ENCODE peak calls at places on chromosome 5, in eight cellular contexts. R is IMR-90, S is PC-3, J is SK-N-SH, X is hepatocyte, W is GM12878, P is neural progenitor cell, B is GM23338. V is an unnamed sample.

GRCh38 chr5:120614512-120614911 is 150.4 kb downstream of the PRR16 start:
- DNase-seq in R (peak; percentile 70), S (no peak), J (no peak), X (no peak), W (no peak), P (no peak), B (no peak), V (no peak)

GRCh38 chr5:119302916-119303897 is 52.6 kb upstream of the TNFAIP8 start:
- DNase-seq in R (peak; percentile 99), S (peak; percentile 85), J (no peak), X (peak; percentile 83), W (no peak), P (no peak), B (no peak), V (no peak)

GRCh38 chr5:122264610-122265009 is 47.4 kb upstream of the SNCAIP start:
- DNase-seq in R (peak; percentile 8), S (no peak), J (no peak), X (no peak), W (no peak), P (no peak), B (no peak), V (no peak)

GRCh38 chr5:58582004-58582403 is 871 bp upstream of the RAB3C start:
- DNase-seq in R (no peak), S (no peak), J (peak; percentile 65), X (peak; percentile 23), W (no peak), P (peak; percentile 72), B (peak; percentile 62), V (no peak)

GRCh38 chr5:89930591-89931383 is 478.8 kb downstream of the CETN3 start:
- DNase-seq in R (peak; percentile 37), S (peak; percentile 96), J (no peak), X (no peak), W (peak; percentile 59), P (no peak), B (no peak), V (peak; percentile 48)

GRCh38 chr5:93221-93980 is 1.4 kb downstream of the PLEKHG4B start:
- DNase-seq in R (no peak), S (no peak), J (no peak), X (no peak), W (no peak), P (no peak), B (peak; percentile 33), V (no peak)

GRCh38 chr5:760363-761205 is 23.9 kb downstream of the ZDHHC11B start:
- DNase-seq in R (no peak), S (no peak), J (peak; percentile 39), X (peak; percentile 8), W (no peak), P (no peak), B (no peak), V (peak; percentile 76)

GRCh38 chr5:10762776-10763500 is 1.9 kb upstream of the DAP start:
- DNase-seq in R (peak; percentile 62), S (no peak), J (no peak), X (no peak), W (no peak), P (no peak), B (no peak), V (peak; percentile 44)

GRCh38 chr5:84403773-84404172 is 19.1 kb upstream of the EDIL3 start:
- DNase-seq in R (peak; percentile 97), S (peak; percentile 81), J (no peak), X (no peak), W (no peak), P (no peak), B (no peak), V (no peak)

GRCh38 chr5:76908166-76908565 is 44.7 kb upstream of the CRHBP start:
- DNase-seq in R (no peak), S (no peak), J (no peak), X (no peak), W (no peak), P (no peak), B (peak; percentile 10), V (no peak)

GRCh38 chr5:178324481-178325310 is 92.1 kb upstream of the PHYKPL start:
- DNase-seq in R (no peak), S (no peak), J (no peak), X (no peak), W (no peak), P (no peak), B (no peak), V (no peak)

GRCh38 chr5:72386639-72387038 is 66.5 kb downstream of the PTCD2 start:
- DNase-seq in R (no peak), S (no peak), J (no peak), X (no peak), W (no peak), P (no peak), B (no peak), V (no peak)

GRCh38 chr5:120372899-120373298 is 91.2 kb upstream of the PRR16 start:
- DNase-seq in R (no peak), S (no peak), J (no peak), X (no peak), W (no peak), P (no peak), B (no peak), V (no peak)

GRCh38 chr5:41094871-41095270 is 23.7 kb upstream of the MROH2B start:
- DNase-seq in R (no peak), S (peak; percentile 66), J (no peak), X (no peak), W (no peak), P (no peak), B (peak; percentile 51), V (no peak)

GRCh38 chr5:96605144-96605543 is 57.0 kb upstream of the CAST start:
- DNase-seq in R (no peak), S (no peak), J (no peak), X (no peak), W (no peak), P (no peak), B (no peak), V (no peak)

GRCh38 chr5:142769251-142769792 is 855 bp upstream of the ARHGAP26 start:
- DNase-seq in R (no peak), S (no peak), J (peak; percentile 32), X (peak; percentile 67), W (no peak), P (peak; percentile 53), B (peak; percentile 42), V (peak; percentile 54)

GRCh38 chr5:142770650-142771609 is 753 bp downstream of the ARHGAP26 start:
- DNase-seq in R (no peak), S (peak; percentile 49), J (peak; percentile 75), X (peak; percentile 62), W (no peak), P (peak; percentile 81), B (peak; percentile 81), V (peak; percentile 50)

GRCh38 chr5:142772766-142773293 is 2.7 kb downstream of the ARHGAP26 start:
- DNase-seq in R (no peak), S (peak; percentile 24), J (no peak), X (no peak), W (no peak), P (no peak), B (no peak), V (no peak)

GRCh38 chr5:142767925-142768324 is 2.3 kb upstream of the ARHGAP26 start:
- DNase-seq in R (no peak), S (no peak), J (no peak), X (no peak), W (no peak), P (no peak), B (peak; percentile 60), V (no peak)

DNA sequence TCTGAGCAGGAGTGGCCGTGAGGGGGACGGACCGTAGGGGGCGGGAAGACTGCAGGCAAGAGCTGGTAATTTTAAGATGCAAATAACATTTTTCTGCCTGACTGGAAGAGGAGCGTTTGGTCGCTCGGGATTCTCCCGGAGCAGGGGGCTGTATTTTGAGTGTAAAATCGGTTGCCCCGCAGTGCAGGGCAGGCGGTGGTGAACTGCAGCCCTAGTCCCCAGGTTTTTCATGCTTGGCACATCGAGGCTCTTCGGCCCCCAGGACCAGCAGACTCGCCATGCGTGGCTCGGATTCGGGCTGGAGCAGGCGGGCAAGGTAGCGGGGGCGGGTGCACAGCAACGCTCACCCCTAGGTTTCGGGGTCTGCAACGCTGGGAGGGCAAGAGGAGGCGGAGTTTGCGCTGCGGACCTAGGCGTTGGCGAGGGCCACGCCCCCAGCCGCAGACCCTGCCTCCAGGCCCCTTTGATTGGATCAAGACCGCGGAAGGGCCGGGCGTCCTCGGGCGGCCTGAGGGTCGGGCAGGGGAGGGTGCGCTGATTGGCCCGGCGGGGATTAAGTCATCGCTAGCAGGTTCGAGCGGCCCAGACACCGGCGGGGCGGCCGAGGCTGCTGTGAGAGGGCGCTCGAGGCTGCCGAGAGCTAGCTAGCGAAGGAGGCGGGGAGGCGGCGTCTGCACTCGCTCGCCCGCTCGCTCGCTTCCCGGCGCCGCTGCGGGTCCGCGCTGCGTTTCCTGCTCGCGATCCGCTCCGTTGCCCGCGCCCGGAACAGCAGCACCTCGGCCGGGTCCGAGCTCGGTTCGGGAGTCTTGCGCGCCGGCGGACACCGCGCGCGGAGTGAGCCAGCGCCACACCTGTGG is at the start of gene ARHGAP26:
- DNase-seq in R (peak; percentile 91), S (peak; percentile 92), J (peak; percentile 97), X (peak; percentile 98), W (peak; percentile 70), P (peak; percentile 99), B (peak; percentile 99), V (peak; percentile 97)
- TF ChIP-seq CTCF in R (peak; percentile 46), S (no peak), J (peak; percentile 36), X (peak; percentile 32), W (peak; percentile 17), P (peak; percentile 14), B (peak; percentile 23), V (peak; percentile 21)

GRCh38 chr5:93611900-93612898 is 29.2 kb downstream of the NR2F1 start:
- DNase-seq in R (peak; percentile 43), S (peak; percentile 35), J (peak; percentile 66), X (no peak), W (no peak), P (peak; percentile 81), B (peak; percentile 65), V (no peak)
- H3K4me3 ChIP-seq in R (peak overlapping the region; percentile 43), S (peak overlapping the region; percentile 57), J (peak overlapping the region; percentile 61), X (no peak overlapping the region), W (no peak overlapping the region), P (peak overlapping the region; percentile 16), B (peak overlapping the region; percentile 48), V (no peak overlapping the region)

DNA sequence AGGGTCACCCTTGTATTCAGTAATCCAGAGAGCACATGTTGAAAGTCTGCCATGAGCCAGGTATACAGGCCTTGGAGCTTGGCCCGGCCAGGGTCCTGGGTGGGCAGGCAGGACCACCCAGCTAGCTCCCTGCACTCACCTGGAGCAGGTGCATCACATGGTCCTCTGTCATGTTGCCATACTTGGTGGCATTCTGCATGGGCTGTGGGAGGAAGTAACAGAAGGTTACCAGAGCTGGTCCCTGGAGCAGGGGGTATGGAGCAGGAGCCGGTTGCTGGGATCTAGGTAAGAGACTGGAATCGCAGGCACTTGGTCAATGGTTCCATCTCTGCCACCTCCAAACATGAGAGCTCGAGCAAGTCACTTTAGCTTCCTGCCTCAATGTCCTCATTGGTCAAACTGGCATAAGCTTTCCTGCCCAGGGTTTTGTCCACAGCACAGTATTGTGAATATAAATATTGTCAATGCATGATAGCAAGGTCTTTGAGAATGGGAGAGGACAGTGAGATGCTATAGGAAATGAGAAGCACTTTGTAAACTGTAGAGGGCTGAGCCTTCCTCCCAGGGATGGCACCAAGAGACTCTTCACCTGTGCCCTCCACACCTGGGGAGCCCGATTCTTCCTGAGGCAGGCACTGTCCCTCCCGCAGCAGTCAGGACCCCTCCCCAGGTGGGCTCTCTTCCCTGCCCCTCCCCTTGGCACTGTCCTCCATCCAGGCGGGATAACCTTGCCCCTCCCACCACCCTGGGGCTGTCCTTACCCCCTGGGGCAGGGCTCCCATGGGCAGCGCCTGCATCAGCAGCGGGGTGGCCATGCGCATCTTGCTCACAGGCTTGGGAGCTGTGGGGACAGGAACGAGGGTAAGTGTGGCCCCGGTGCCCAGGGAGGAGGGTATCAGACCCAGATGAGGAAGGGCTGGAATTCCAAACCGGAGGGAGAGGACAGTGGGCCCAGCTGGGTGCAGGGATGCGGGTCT is 6.3 kb downstream of the CD74 start:
- DNase-seq in R (no peak), S (no peak), J (no peak), X (no peak), W (no peak), P (no peak), B (no peak), V (no peak)
- H4K20me1 ChIP-seq in R (no peaks in the 10 kb centered on the region), S (no peaks in the 10 kb centered on the region), J (no peaks in the 10 kb centered on the region), X (no peaks in the 10 kb centered on the region), W (peaks cover 65% of the 10 kb centered on the region), P (no peaks in the 10 kb centered on the region), B (no peaks in the 10 kb centered on the region), V (peaks cover 4% of the 10 kb centered on the region)

GRCh38 chr5:61768692-61769281 is 436.7 kb downstream of the ZSWIM6 start:
- DNase-seq in R (peak; percentile 3), S (peak; percentile 53), J (peak; percentile 31), X (peak; percentile 69), W (no peak), P (peak; percentile 69), B (peak; percentile 89), V (peak; percentile 19)
- TF ChIP-seq CTCF in R (peak; percentile 62), S (peak; percentile 89), J (peak; percentile 63), X (peak; percentile 59), W (peak; percentile 90), P (peak; percentile 82), B (peak; percentile 99), V (peak; percentile 72)

V was measured in MM.1S.